ENCODE peak calls at places on chromosome 1, in nine cellular contexts. W is WTC11, R is tibial nerve, Z is brain microvascular endothelial cell, N is foreskin fibroblast, V is heart left ventricle, M is tibial artery, X is fibroblast of pulmonary artery, B is mucosa of descending colon. Y is an unnamed sample.

GRCh38 chr1:15038232-15039016 is 115.1 kb upstream of the TMEM51 start:
- DNase-seq in N (peak; percentile 24), M (no peak), X (peak; percentile 39), Z (no peak), B (no peak), R (no peak), W (peak; percentile 34), V (no peak), Y (no peak)

GRCh38 chr1:168970945-168971799 is 135.3 kb upstream of the ATP1B1 start:
- DNase-seq in M (no peak), V (no peak), X (no peak), B (no peak), W (no peak), N (no peak), R (no peak), Z (no peak), Y (no peak)

GRCh38 chr1:32406629-32407111 is 12.4 kb upstream of the BSDC1 start:
- DNase-seq in Z (no peak), V (no peak), X (no peak), W (no peak), M (no peak), N (no peak), B (no peak), R (no peak), Y (no peak)

GRCh38 chr1:210626341-210626740 is 297.6 kb downstream of the HHAT start:
- DNase-seq in N (no peak), B (no peak), Z (no peak), W (no peak), M (no peak), V (no peak), X (no peak), R (no peak), Y (no peak)

GRCh38 chr1:237910834-237911233 is 20.1 kb upstream of the ZP4 start:
- DNase-seq in W (no peak), V (no peak), X (no peak), B (no peak), M (no peak), Z (no peak), R (no peak), N (no peak), Y (no peak)

GRCh38 chr1:170634819-170635410 is 29.0 kb upstream of the PRRX1 start:
- DNase-seq in V (no peak), X (peak; percentile 30), N (peak; percentile 64), B (no peak), Z (no peak), R (no peak), W (no peak), M (no peak), Y (no peak)

GRCh38 chr1:56911539-56911938 is 54.3 kb downstream of the C8B start:
- DNase-seq in R (no peak), N (peak; percentile 14), X (peak; percentile 31), Z (no peak), M (no peak), W (no peak), B (no peak), V (no peak), Y (no peak)

GRCh38 chr1:53038565-53038964 is 23.4 kb upstream of the PODN start:
- DNase-seq in M (no peak), W (no peak), Z (no peak), V (no peak), R (no peak), X (no peak), N (no peak), B (no peak), Y (no peak)

GRCh38 chr1:46362158-46362557 is 21.6 kb downstream of the NSUN4 start:
- DNase-seq in Z (no peak), M (no peak), N (no peak), V (no peak), B (no peak), X (no peak), R (no peak), W (no peak), Y (no peak)

GRCh38 chr1:179806333-179806732 is 63.2 kb downstream of the FAM163A start:
- DNase-seq in Z (no peak), X (no peak), M (no peak), V (no peak), R (no peak), N (no peak), W (no peak), B (no peak), Y (no peak)

GRCh38 chr1:156766288-156767100 is 841 bp upstream of the PRCC start:
- DNase-seq in B (peak; percentile 71), R (no peak), W (no peak), X (no peak), V (no peak), N (peak; percentile 52), M (peak; percentile 54), Z (no peak), Y (no peak)

GRCh38 chr1:109371271-109371739 is 26.4 kb downstream of the SORT1 start:
- DNase-seq in X (peak; percentile 72), R (no peak), M (peak; percentile 79), V (no peak), W (no peak), Z (no peak), N (peak; percentile 80), B (no peak), Y (no peak)

GRCh38 chr1:6163191-6163972 is 16.7 kb downstream of the CHD5 start:
- DNase-seq in R (no peak), M (no peak), W (no peak), X (no peak), Z (no peak), B (no peak), N (no peak), V (peak; percentile 28), Y (no peak)

GRCh38 chr1:6165027-6165426 is 15.1 kb downstream of the CHD5 start:
- DNase-seq in Z (no peak), R (no peak), N (no peak), V (no peak), M (no peak), B (no peak), W (no peak), X (no peak), Y (no peak)

GRCh38 chr1:6163973-6164617 is 16.0 kb downstream of the CHD5 start:
- DNase-seq in W (no peak), M (no peak), N (no peak), Z (no peak), X (no peak), B (no peak), V (peak; percentile 13), R (no peak), Y (no peak)

GRCh38 chr1:6162341-6162740 is 17.8 kb downstream of the CHD5 start:
- DNase-seq in V (peak; percentile 27), Z (no peak), N (no peak), X (no peak), W (no peak), R (no peak), B (no peak), M (no peak), Y (no peak)

DNA sequence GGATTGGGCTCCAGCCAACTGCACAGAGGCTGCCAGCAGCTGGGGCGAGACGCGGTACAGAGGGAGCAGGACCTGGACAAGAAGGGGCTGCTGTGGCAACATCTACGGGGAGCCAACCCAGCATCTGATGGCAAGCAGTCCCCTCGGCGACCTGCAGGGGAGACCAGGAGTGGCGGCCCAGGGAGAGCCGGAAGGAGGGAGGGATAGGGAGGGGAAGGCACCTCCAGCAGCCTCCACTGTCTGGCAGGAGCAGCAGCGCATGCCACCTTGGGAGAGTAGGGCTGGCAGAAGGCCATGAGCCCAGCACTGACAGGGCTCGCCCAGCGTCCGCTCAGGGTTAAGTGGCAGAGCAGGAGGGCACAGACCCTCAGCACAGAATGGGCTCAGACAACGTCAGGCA is 17.3 kb downstream of the CHD5 start:
- DNase-seq in B (no peak), W (peak; percentile 67), N (no peak), M (no peak), Z (no peak), X (no peak), V (peak; percentile 33), R (no peak), Y (no peak)
- TF ChIP-seq CTCF in B (no peak), W (no peak), N (no peak), M (no peak), Z (peak; percentile 21), X (no peak), V (no peak), R (no peak), Y (no peak)

DNA sequence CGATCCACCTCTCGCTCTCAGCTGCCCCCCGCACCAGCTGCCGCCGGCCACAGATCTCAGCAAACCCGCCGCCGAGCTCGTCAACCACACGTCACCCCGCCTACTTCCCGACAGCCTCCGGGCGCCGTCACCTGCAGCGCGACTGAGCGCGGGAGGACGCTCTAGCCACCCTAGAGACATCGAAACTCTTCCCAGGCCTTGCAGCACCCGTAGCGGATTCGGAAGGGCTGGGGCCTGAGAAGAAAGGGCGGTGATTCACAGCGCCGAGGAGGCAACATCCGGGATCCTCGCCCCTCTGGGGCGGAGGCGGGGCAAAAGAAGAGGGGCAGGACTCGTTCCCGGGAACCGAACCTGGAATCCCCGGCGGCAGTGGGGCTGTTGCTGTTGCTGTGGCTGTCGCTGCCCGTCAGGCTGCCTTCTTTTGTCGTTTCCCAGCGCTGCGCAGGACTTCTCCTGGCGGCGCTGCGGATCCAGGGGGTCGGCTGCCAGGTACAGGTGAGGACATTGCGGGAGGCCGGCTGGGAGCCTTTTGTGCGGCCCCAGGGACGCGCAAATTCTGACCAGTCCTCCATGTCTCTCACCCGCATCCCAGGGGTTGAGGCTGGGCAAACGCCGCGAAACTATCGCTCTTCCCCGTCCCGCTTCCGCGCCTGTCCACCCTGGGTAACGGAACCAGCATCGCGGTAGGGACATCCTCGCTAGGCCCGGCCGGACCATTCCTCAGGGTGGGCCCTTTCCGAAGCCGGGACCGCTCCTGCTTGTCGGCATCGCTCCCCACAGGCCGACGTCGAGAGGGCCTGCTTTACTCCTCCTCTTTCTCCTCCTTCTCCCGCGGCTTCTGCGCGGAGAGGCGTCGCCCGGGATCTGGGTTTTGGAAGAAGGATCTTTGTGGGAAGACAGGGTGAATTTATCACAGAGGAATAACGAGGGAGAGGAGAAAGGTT is at the start of the genes RO60 and UCHL5:
- DNase-seq in V (peak; percentile 96), X (peak; percentile 99), B (peak; percentile 98), M (peak; percentile 98), W (peak; percentile 95), N (peak; percentile 100), Z (peak; percentile 97), R (peak; percentile 90), Y (peak; percentile 98)
- TF ChIP-seq CTCF in V (peak; percentile 18), X (no peak), B (no peak), M (no peak), W (no peak), N (no peak), Z (peak; percentile 7), R (no peak), Y (peak; percentile 9)

DNA sequence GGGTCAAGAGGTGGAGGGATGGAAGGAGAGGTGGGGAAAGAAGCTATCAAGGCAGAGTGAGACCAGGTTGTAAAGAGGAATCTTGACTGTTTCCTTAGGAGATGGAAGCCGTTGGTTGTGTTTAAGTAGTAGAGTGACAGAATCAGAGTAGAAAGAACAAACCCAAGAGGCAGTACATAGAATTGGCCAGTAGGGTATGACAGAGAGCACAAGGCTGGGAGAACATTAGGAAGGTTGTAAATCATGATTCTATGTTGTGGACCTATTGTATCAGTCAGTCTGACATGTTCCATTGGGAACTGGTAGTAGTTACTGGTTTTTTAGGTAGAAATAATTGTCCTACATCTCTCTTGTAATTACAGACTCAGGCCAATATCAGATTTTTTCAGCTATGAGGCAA is 486.9 kb upstream of the USP24 start:
- DNase-seq in B (no peak), W (no peak), R (no peak), X (peak; percentile 63), Z (peak; percentile 53), V (no peak), M (no peak), N (peak; percentile 42), Y (no peak)
- TF ChIP-seq CTCF in B (peak; percentile 53), W (peak; percentile 70), R (no peak), X (peak; percentile 99), Z (peak; percentile 87), V (peak; percentile 68), M (peak; percentile 43), N (peak; percentile 45), Y (peak; percentile 58)

GRCh38 chr1:208178091-208178529 is 66.1 kb downstream of the PLXNA2 start:
- DNase-seq in X (no peak), M (peak; percentile 76), W (no peak), N (peak; percentile 39), V (no peak), B (no peak), R (no peak), Z (no peak), Y (no peak)
- TF ChIP-seq CTCF in X (no peak), M (no peak), W (no peak), N (no peak), V (no peak), B (no peak), R (no peak), Z (no peak), Y (no peak)

Y was measured in kidney.